ENCODE peak calls at places on chromosomes 5 and 9, in seven cellular contexts. O is psoas muscle, R is cardiac fibroblast, L is left ventricle myocardium inferior, W is uterus, D is cardiac muscle cell, E is pancreas. F is an unnamed sample.

GRCh38 chr5:52077941-52078825 is 694.9 kb downstream of the ISL1 start:
- DNase-seq in R (no peak), E (no peak), D (no peak), O (no peak), W (no peak), L (no peak), F (no peak)

GRCh38 chr5:178069909-178070308 is 43.4 kb upstream of the N4BP3 start:
- DNase-seq in O (no peak), L (no peak), E (no peak), W (no peak), D (peak; percentile 36), R (peak; percentile 45), F (no peak)

GRCh38 chr9:72013188-72013877 is 47.1 kb downstream of the C9orf57 start:
- DNase-seq in R (no peak), D (no peak), O (no peak), L (no peak), W (no peak), E (no peak), F (no peak)

GRCh38 chr9:123354806-123355508 is 1.0 kb upstream of the CRB2 start:
- DNase-seq in L (no peak), W (no peak), O (no peak), E (no peak), R (no peak), D (no peak), F (no peak)

GRCh38 chr5:6732634-6733410 is 19.6 kb downstream of the TENT4A start:
- DNase-seq in R (peak; percentile 78), E (no peak), L (peak; percentile 36), O (peak; percentile 40), D (peak; percentile 79), W (peak; percentile 32), F (no peak)

GRCh38 chr5:17216176-17216973 is 1.1 kb upstream of the BASP1 start:
- DNase-seq in R (peak; percentile 83), D (peak; percentile 85), O (peak; percentile 71), W (peak; percentile 77), E (peak; percentile 79), L (peak; percentile 59), F (peak; percentile 44)

GRCh38 chr9:71909887-71910601 is 949 bp downstream of the ABHD17B start:
- DNase-seq in W (no peak), R (peak; percentile 31), D (peak; percentile 33), O (peak; percentile 66), L (peak; percentile 70), E (peak; percentile 85), F (peak; percentile 70)

GRCh38 chr9:137070201-137070905 is at the start of gene SAPCD2:
- DNase-seq in E (peak; percentile 88), O (peak; percentile 87), D (peak; percentile 84), R (peak; percentile 85), W (peak; percentile 66), L (peak; percentile 86), F (peak; percentile 82)

GRCh38 chr5:108459661-108460170 is 77.8 kb upstream of the FBXL17 start:
- DNase-seq in W (no peak), O (no peak), R (no peak), E (no peak), D (no peak), L (no peak), F (no peak)

GRCh38 chr5:65854931-65855330 is 71.4 kb upstream of the ERBIN start:
- DNase-seq in E (no peak), W (no peak), D (no peak), O (no peak), R (no peak), L (no peak), F (no peak)

GRCh38 chr5:179731791-179732411 is 721 bp upstream of the MAML1 start:
- DNase-seq in R (peak; percentile 87), D (peak; percentile 90), W (peak; percentile 31), L (peak; percentile 21), E (no peak), O (peak; percentile 37), F (no peak)

GRCh38 chr9:101572316-101572715 is 22.5 kb downstream of the PPP3R2 start:
- DNase-seq in W (no peak), R (no peak), E (no peak), L (no peak), D (no peak), O (no peak), F (no peak)

GRCh38 chr9:126233913-126234525 is 92.6 kb upstream of the MVB12B start:
- DNase-seq in D (no peak), L (no peak), W (no peak), E (no peak), R (no peak), O (no peak), F (no peak)

GRCh38 chr5:133423031-133423617 is 189.2 kb downstream of the FSTL4 start:
- DNase-seq in R (no peak), E (no peak), D (no peak), O (no peak), W (no peak), L (no peak), F (no peak)

GRCh38 chr5:159911349-159911748 is 4.9 kb upstream of the ADRA1B start:
- DNase-seq in L (no peak), E (no peak), D (no peak), R (no peak), O (no peak), W (no peak), F (no peak)

GRCh38 chr9:98523231-98523901 is 185.4 kb downstream of the GABBR2 start:
- DNase-seq in E (no peak), L (no peak), D (peak; percentile 62), R (peak; percentile 50), O (no peak), W (no peak), F (no peak)

GRCh38 chr5:125823572-125823971 is 599.6 kb upstream of the GRAMD2B start:
- DNase-seq in R (no peak), W (no peak), O (no peak), L (no peak), D (no peak), E (no peak), F (no peak)

GRCh38 chr5:172559004-172559932 is 81.8 kb upstream of the NEURL1B start:
- DNase-seq in W (peak; percentile 86), R (peak; percentile 93), E (no peak), O (peak; percentile 48), D (peak; percentile 97), L (peak; percentile 71), F (peak; percentile 61)

GRCh38 chr5:84274585-84275468 is 109.9 kb downstream of the EDIL3 start:
- DNase-seq in O (no peak), W (no peak), R (peak; percentile 61), D (peak; percentile 62), E (no peak), L (peak; percentile 15), F (peak; percentile 54)

GRCh38 chr9:101592788-101593187 is 2.0 kb downstream of the PPP3R2 start:
- DNase-seq in D (no peak), R (no peak), E (no peak), O (no peak), W (no peak), L (no peak), F (no peak)

GRCh38 chr5:32136342-32136741 is 37.8 kb downstream of the GOLPH3 start:
- DNase-seq in R (no peak), E (no peak), O (no peak), L (no peak), W (no peak), D (no peak), F (no peak)

GRCh38 chr5:157172408-157172807 is 6.3 kb upstream of the GARIN3 start:
- DNase-seq in W (no peak), L (no peak), E (no peak), D (no peak), O (no peak), R (no peak), F (no peak)

GRCh38 chr9:117218951-117219350 is 195.9 kb downstream of the ASTN2 start:
- DNase-seq in W (no peak), R (no peak), D (no peak), L (no peak), O (no peak), E (no peak), F (no peak)

GRCh38 chr5:159156839-159157238 is 52.5 kb downstream of the RNF145 start:
- DNase-seq in W (no peak), O (no peak), D (peak; percentile 83), L (no peak), R (peak; percentile 86), E (no peak), F (no peak)

GRCh38 chr9:12726795-12727194 is 33.6 kb downstream of the TYRP1 start:
- DNase-seq in R (no peak), L (no peak), E (no peak), D (no peak), O (no peak), W (no peak), F (no peak)
- H3K4me3 ChIP-seq in R (no peak overlapping the region), L (no peak overlapping the region), E (no peak overlapping the region), D (no peak overlapping the region), O (no peak overlapping the region), W (no peak overlapping the region), F (no peak overlapping the region)

DNA sequence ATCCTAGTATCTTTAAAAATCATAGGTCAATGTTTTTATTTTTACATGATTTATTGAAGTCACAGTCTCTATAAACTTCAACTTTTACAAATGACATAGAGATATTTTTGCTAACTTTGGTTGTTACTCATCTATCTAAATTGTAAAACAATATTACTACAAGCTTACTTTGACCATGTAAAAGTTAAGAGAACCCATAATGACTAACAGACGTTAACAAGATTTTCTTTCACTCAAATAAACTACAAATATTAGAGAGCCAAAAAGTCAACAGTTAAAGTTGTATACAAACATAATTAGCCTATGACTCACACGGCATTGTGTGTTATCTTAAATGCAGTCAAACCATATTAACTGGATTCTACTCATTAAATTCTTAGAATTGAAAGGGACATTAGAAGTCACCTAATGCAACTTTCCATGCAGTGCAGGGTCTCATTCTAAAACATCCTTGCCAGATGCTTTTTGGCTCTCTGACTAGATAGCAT is 42.1 kb upstream of the UGT3A2 start:
- DNase-seq in R (no peak), L (no peak), E (no peak), W (no peak), D (peak; percentile 3), O (no peak), F (no peak)
- H3K4me3 ChIP-seq in R (no peak overlapping the region), L (no peak overlapping the region), E (no peak overlapping the region), W (no peak overlapping the region), D (no peak overlapping the region), O (no peak overlapping the region), F (no peak overlapping the region)

DNA sequence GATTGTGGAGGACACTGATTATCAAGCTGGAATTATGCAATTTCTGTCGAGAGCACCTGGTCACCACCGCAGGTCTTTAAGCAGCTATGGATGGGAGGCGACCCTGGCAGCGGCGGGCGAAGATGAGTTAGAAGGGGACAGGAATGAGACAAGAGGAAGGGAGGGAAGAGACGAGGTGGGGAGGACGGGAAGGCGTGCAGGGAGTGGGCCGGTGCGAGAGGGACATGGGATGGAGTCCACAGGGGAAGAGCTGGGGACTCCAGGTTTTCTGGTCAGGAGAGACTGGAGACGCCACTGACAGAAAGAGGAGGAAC is 192.3 kb downstream of the MELK start:
- DNase-seq in R (no peak), W (no peak), D (no peak), O (no peak), L (no peak), E (no peak), F (no peak)
- H3K4me3 ChIP-seq in R (no peak overlapping the region), W (no peak overlapping the region), D (no peak overlapping the region), O (no peak overlapping the region), L (no peak overlapping the region), E (no peak overlapping the region), F (no peak overlapping the region)

DNA sequence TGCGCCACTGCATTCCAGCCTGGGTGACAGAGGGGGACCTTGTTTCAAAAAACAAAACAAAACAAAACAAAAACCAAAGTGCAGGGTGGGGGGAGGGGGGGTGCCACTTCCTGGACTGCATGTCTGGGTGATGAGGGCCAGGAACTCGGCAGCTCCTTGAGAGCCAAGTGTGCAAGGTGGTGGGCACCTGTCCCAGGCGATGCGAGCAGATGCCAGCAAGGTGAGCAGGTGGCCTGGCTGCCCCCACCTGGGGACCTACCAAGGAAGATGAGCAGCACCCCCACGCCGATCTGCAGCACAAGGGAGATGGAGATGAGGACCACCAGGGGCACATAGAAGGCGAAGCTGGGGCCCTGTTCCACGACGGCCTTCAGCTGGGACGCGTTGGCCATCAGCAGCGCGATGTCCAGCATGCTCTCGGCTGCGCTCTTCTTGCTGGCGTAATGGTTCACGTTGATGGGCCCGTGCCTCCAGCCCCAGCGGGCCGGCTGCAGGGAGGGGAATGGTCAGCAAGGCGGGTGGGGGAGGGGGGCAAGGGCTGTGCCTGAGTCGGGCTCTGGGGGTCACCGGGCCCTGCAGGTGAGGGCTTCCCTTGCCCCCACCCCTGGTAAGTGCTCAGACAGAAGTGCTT is 7.8 kb downstream of the NINJ1 start:
- DNase-seq in D (no peak), E (peak; percentile 44), W (peak; percentile 25), R (no peak), O (no peak), L (peak; percentile 16), F (peak; percentile 25)
- H3K4me3 ChIP-seq in D (no peak overlapping the region), E (no peak overlapping the region), W (no peak overlapping the region), R (no peak overlapping the region), O (no peak overlapping the region), L (peak overlapping the region; percentile 9), F (no peak overlapping the region)